ENCODE peak calls at places on chromosomes 7 and 10, in four cellular contexts. Z is neural crest cell, W is IMR-90, P is right atrium auricular region. Q is an unnamed sample.

GRCh38 chr10:35875281-35875680 is 233.2 kb upstream of the FZD8 start:
- DNase-seq in P (no peak), W (peak; percentile 59), Z (no peak), Q (no peak)

GRCh38 chr10:104028823-104029527 is 56.7 kb downstream of the COL17A1 start:
- DNase-seq in P (no peak), W (no peak), Z (no peak), Q (no peak)

GRCh38 chr7:50400114-50400513 is 50.0 kb downstream of the FIGNL1 start:
- DNase-seq in P (no peak), Z (no peak), W (no peak), Q (no peak)

GRCh38 chr10:92087750-92088395 is 164.3 kb downstream of the BTAF1 start:
- DNase-seq in W (peak; percentile 82), Z (peak; percentile 53), P (peak; percentile 76), Q (peak; percentile 51)

GRCh38 chr10:31586708-31587107 is 267.7 kb downstream of the ZEB1 start:
- DNase-seq in Z (no peak), P (no peak), W (no peak), Q (no peak)

GRCh38 chr7:144436500-144436899 is 33.0 kb upstream of the NOBOX start:
- DNase-seq in W (no peak), P (no peak), Z (no peak), Q (no peak)

GRCh38 chr10:59887972-59888640 is 18.2 kb downstream of the CCDC6 start:
- DNase-seq in P (no peak), W (no peak), Z (no peak), Q (no peak)

GRCh38 chr7:132249591-132249971 is 326.7 kb downstream of the PLXNA4 start:
- DNase-seq in W (no peak), P (no peak), Z (no peak), Q (no peak)

GRCh38 chr7:150378115-150378852 is 846 bp upstream of the ZNF775 start:
- DNase-seq in Z (peak; percentile 55), P (peak; percentile 74), W (peak; percentile 57), Q (peak; percentile 62)

GRCh38 chr10:93893646-93894515 is at the start of gene SLC35G1:
- DNase-seq in W (peak; percentile 54), Z (peak; percentile 63), P (peak; percentile 65), Q (peak; percentile 76)

GRCh38 chr10:118958984-118959916 is 70.3 kb upstream of the NANOS1 start:
- DNase-seq in Z (no peak), P (peak; percentile 79), W (peak; percentile 25), Q (no peak)

GRCh38 chr10:18486444-18486843 is 164.9 kb downstream of the NSUN6 start:
- DNase-seq in Z (no peak), P (no peak), W (no peak), Q (no peak)

GRCh38 chr7:68613405-68613804 is 984.9 kb upstream of the AUTS2 start:
- DNase-seq in Z (no peak), P (no peak), W (no peak), Q (no peak)

GRCh38 chr10:60144099-60144498 is 237.7 kb upstream of the CCDC6 start:
- DNase-seq in P (no peak), Z (no peak), W (no peak), Q (no peak)

GRCh38 chr10:69960606-69961167 is 92.0 kb upstream of the MACROH2A2 start:
- DNase-seq in W (no peak), Z (no peak), P (peak; percentile 47), Q (no peak)

GRCh38 chr7:8131694-8132605 is 130.0 kb downstream of the ICA1 start:
- DNase-seq in Z (no peak), P (no peak), W (no peak), Q (no peak)

GRCh38 chr10:21517134-21517982 is 8.1 kb downstream of the SKIDA1 start:
- DNase-seq in Z (no peak), P (no peak), W (peak; percentile 59), Q (peak; percentile 69)

GRCh38 chr7:32591938-32592337 is 96.6 kb downstream of the AVL9 start:
- DNase-seq in W (no peak), P (no peak), Z (no peak), Q (no peak)

GRCh38 chr10:51090190-51090589 is 15.9 kb downstream of the PRKG1 start:
- DNase-seq in P (no peak), Z (no peak), W (peak; percentile 56), Q (no peak)

GRCh38 chr10:3468919-3469638 is 296.5 kb upstream of the PITRM1 start:
- DNase-seq in Z (no peak), P (no peak), W (peak; percentile 96), Q (no peak)

GRCh38 chr10:44457259-44457658 is 72.4 kb upstream of the CXCL12 start:
- DNase-seq in W (no peak), P (no peak), Z (no peak), Q (no peak)
- TF ChIP-seq CTCF in W (peak; percentile 4), P (no peak), Z (peak; percentile 27), Q (no peak)

GRCh38 chr10:100634034-100634433 is 98.3 kb downstream of the HIF1AN start:
- DNase-seq in Z (no peak), P (no peak), W (no peak), Q (no peak)
- TF ChIP-seq CTCF in Z (no peak), P (no peak), W (no peak), Q (no peak)

GRCh38 chr10:14548474-14548873 is 217.8 kb upstream of the FRMD4A start:
- DNase-seq in P (no peak), Z (no peak), W (no peak), Q (no peak)

GRCh38 chr10:14549496-14549895 is 218.8 kb upstream of the FRMD4A start:
- DNase-seq in Z (no peak), P (peak; percentile 21), W (peak; percentile 35), Q (no peak)

GRCh38 chr10:14548970-14549369 is 218.2 kb upstream of the FRMD4A start:
- DNase-seq in Z (no peak), P (peak; percentile 32), W (no peak), Q (no peak)

GRCh38 chr10:14545827-14546226 is 215.1 kb upstream of the FRMD4A start:
- DNase-seq in Z (no peak), P (peak; percentile 23), W (peak; percentile 83), Q (no peak)

GRCh38 chr10:14547826-14548225 is 217.1 kb upstream of the FRMD4A start:
- DNase-seq in W (no peak), P (peak; percentile 34), Z (no peak), Q (no peak)
- TF ChIP-seq CTCF in W (no peak), P (no peak), Z (peak; percentile 34), Q (peak; percentile 23)

GRCh38 chr10:102195301-102195870 is 30.7 kb upstream of the ELOVL3 start:
- DNase-seq in Z (no peak), P (no peak), W (peak; percentile 24), Q (no peak)
- TF ChIP-seq CTCF in Z (no peak), P (no peak), W (no peak), Q (no peak)

GRCh38 chr7:38398725-38399321 is 125.4 kb upstream of the TARP start:
- DNase-seq in W (peak; percentile 48), Z (peak; percentile 45), P (no peak), Q (peak; percentile 67)
- TF ChIP-seq CTCF in W (peak; percentile 90), Z (peak; percentile 94), P (peak; percentile 84), Q (peak; percentile 91)

DNA sequence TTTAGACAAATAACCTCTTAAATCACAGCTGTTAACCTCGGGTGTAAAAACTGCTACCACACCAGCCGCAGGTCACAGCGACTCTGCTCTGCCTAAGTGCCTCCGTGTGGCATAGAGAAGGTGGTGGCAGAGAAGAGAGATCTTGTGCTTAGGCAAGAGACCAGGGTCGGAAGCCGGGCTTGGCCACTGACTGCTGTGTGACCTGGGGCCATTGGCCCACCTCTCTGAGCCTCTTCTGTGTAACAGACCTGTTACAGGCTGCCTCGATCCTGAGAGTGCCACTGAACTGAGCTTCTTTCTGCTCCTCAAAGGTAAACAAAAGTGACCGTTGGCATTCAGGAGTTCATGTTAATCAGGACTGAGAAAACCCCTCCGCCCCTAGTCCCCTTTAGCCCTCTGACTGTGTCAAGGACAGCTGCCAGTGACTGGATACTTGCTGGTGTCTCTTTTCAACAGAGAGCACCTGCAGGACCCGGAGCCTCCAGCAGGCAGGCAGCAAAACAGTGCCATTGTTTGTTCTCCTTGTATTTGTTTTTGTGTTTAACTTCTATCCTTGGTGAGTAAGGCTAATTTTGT is 36.5 kb downstream of the ZMIZ1 start:
- DNase-seq in P (no peak), Z (no peak), W (no peak), Q (no peak)
- TF ChIP-seq CTCF in P (no peak), Z (no peak), W (no peak), Q (no peak)

GRCh38 chr7:26155531-26156375 is 3.8 kb downstream of the NFE2L3 start:
- DNase-seq in Z (no peak), W (peak; percentile 67), P (no peak), Q (no peak)
- TF ChIP-seq CTCF in Z (no peak), W (no peak), P (no peak), Q (no peak)